ENCODE peak calls at places on chromosome 19, in nine cellular contexts. Z is BE2C, C is body of pancreas, Q is Peyer's patch, H is left lung, U is PC-9, R is heart right ventricle, P is breast epithelium, Y is fibroblast of lung. T is an unnamed sample.
A peak's percentile ranks its signal among the peaks of the same experiment; 100 is the strongest.

GRCh38 chr19:30696514-30696913 is 324.3 kb downstream of the ZNF536 start:
- DNase-seq in Z (peak; percentile 55), C (peak; percentile 66), Q (no peak), H (no peak), U (no peak), R (no peak), P (no peak), Y (peak; percentile 39), T (no peak)

GRCh38 chr19:1250374-1251232 is 2.2 kb downstream of the MIDN start:
- DNase-seq in Z (peak; percentile 90), C (peak; percentile 65), Q (peak; percentile 88), H (no peak), U (no peak), R (peak; percentile 76), P (no peak), Y (peak; percentile 85), T (peak; percentile 79)

GRCh38 chr19:6209233-6209632 is 70.5 kb downstream of the MLLT1 start:
- DNase-seq in Z (no peak), C (no peak), Q (no peak), H (no peak), U (no peak), R (no peak), P (no peak), Y (no peak), T (no peak)

GRCh38 chr19:54191671-54192453 is 754 bp downstream of the TSEN34 start:
- DNase-seq in Z (no peak), C (no peak), Q (no peak), H (peak; percentile 81), U (no peak), R (no peak), P (no peak), Y (no peak), T (no peak)

GRCh38 chr19:49770529-49770928 is 3.7 kb downstream of the AP2A1 start:
- DNase-seq in Z (no peak), C (no peak), Q (no peak), H (no peak), U (no peak), R (no peak), P (no peak), Y (no peak), T (no peak)

GRCh38 chr19:12733369-12733896 is 1.1 kb downstream of the TRIR start:
- DNase-seq in Z (peak; percentile 51), C (no peak), Q (no peak), H (no peak), U (no peak), R (no peak), P (no peak), Y (peak; percentile 45), T (no peak)

GRCh38 chr19:5126498-5127223 is 157.7 kb downstream of the KDM4B start:
- DNase-seq in Z (no peak), C (no peak), Q (no peak), H (no peak), U (no peak), R (no peak), P (no peak), Y (no peak), T (peak; percentile 48)

GRCh38 chr19:4379383-4380253 is 20.7 kb downstream of the SH3GL1 start:
- DNase-seq in Z (no peak), C (peak; percentile 90), Q (peak; percentile 76), H (peak; percentile 86), U (peak; percentile 77), R (no peak), P (no peak), Y (no peak), T (peak; percentile 28)

GRCh38 chr19:1082165-1082927 is 12.8 kb downstream of the POLR2E start:
- DNase-seq in Z (peak; percentile 88), C (peak; percentile 90), Q (peak; percentile 96), H (peak; percentile 92), U (no peak), R (no peak), P (peak; percentile 91), Y (no peak), T (peak; percentile 76)

GRCh38 chr19:39246951-39247669 is 1.5 kb downstream of the IFNL4 start:
- DNase-seq in Z (peak; percentile 43), C (no peak), Q (peak; percentile 47), H (peak; percentile 81), U (peak; percentile 28), R (peak; percentile 16), P (no peak), Y (no peak), T (no peak)

GRCh38 chr19:52922841-52923781 is at the start of gene ZNF888:
- DNase-seq in Z (peak; percentile 83), C (peak; percentile 91), Q (peak; percentile 96), H (peak; percentile 98), U (peak; percentile 91), R (peak; percentile 80), P (peak; percentile 93), Y (peak; percentile 82), T (peak; percentile 89)

GRCh38 chr19:17803264-17803896 is 8.4 kb downstream of the B3GNT3 start:
- DNase-seq in Z (no peak), C (no peak), Q (peak; percentile 55), H (no peak), U (no peak), R (no peak), P (no peak), Y (no peak), T (peak; percentile 74)

GRCh38 chr19:57656346-57656745 is 12.4 kb upstream of the ZSCAN4 start:
- DNase-seq in Z (no peak), C (no peak), Q (no peak), H (no peak), U (no peak), R (no peak), P (no peak), Y (no peak), T (no peak)

GRCh38 chr19:33705090-33705847 is 83.5 kb downstream of the CHST8 start:
- DNase-seq in Z (no peak), C (no peak), Q (no peak), H (no peak), U (no peak), R (no peak), P (no peak), Y (no peak), T (no peak)

GRCh38 chr19:54616840-54617560 is 13.3 kb upstream of the LILRB1 start:
- DNase-seq in Z (no peak), C (no peak), Q (peak; percentile 61), H (no peak), U (no peak), R (no peak), P (no peak), Y (no peak), T (no peak)

GRCh38 chr19:9996541-9996940 is 13.8 kb downstream of the COL5A3 start:
- DNase-seq in Z (no peak), C (no peak), Q (no peak), H (no peak), U (no peak), R (no peak), P (no peak), Y (peak; percentile 17), T (no peak)
- TF ChIP-seq CTCF in Z (no peak), C (no peak), Q (no peak), H (no peak), U (no peak), R (no peak), P (no peak), Y (no peak), T (no peak)

GRCh38 chr19:21587117-21587461 is 81.7 kb downstream of the ZNF429 start:
- DNase-seq in Z (no peak), C (peak; percentile 31), Q (no peak), H (peak; percentile 67), U (no peak), R (peak; percentile 24), P (no peak), Y (no peak), T (no peak)
- H3K4me3 ChIP-seq in Z (no peak overlapping the region), C (peak overlapping the region; percentile 98), Q (peak overlapping the region; percentile 60), H (peak overlapping the region; percentile 51), U (peak overlapping the region; percentile 59), R (peak overlapping the region; percentile 82), P (peak overlapping the region; percentile 76), Y (no peak overlapping the region), T (peak overlapping the region; percentile 41)

GRCh38 chr19:42131149-42132029 is 857 bp downstream of the POU2F2 start:
- DNase-seq in Z (no peak), C (no peak), Q (no peak), H (no peak), U (no peak), R (no peak), P (no peak), Y (no peak), T (no peak)

GRCh38 chr19:42132030-42132628 is at the start of gene POU2F2:
- DNase-seq in Z (no peak), C (no peak), Q (peak; percentile 94), H (peak; percentile 88), U (no peak), R (peak; percentile 23), P (no peak), Y (no peak), T (peak; percentile 94)

GRCh38 chr19:42132851-42133528 is 744 bp upstream of the POU2F2 start:
- DNase-seq in Z (peak; percentile 69), C (peak; percentile 75), Q (peak; percentile 92), H (peak; percentile 96), U (peak; percentile 83), R (peak; percentile 32), P (peak; percentile 54), Y (no peak), T (peak; percentile 76)

GRCh38 chr19:42135836-42136235 is 3.6 kb upstream of the POU2F2 start:
- DNase-seq in Z (no peak), C (no peak), Q (no peak), H (no peak), U (no peak), R (no peak), P (no peak), Y (no peak), T (no peak)

DNA sequence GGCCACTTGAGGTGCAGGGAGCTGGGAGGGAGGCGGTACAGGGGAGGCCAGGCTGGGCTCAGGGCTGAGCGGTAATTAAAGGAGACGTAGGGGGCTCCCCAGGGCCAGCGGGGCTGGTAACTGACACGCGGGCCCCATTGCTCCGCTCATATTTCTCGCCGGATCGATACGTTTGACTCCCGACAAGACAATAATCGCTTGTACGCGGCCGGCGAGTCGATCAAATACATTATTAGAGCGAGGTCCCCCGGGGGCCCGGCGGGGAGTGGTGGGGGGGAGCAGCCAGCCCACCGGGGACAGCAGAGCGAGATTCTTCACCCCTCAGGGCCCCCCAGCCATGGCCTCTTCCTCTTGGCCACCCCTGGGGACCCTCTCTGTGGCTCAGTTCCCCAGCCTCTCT is 2.4 kb upstream of the POU2F2 start:
- DNase-seq in Z (no peak), C (no peak), Q (no peak), H (no peak), U (no peak), R (no peak), P (no peak), Y (no peak), T (no peak)
- H3K4me1 ChIP-seq in Z (no peaks in the 10 kb centered on the region), C (peaks cover 13% of the 10 kb centered on the region), Q (peaks cover 4% of the 10 kb centered on the region), H (peaks cover 8% of the 10 kb centered on the region), U (no peaks in the 10 kb centered on the region), R (peaks cover 14% of the 10 kb centered on the region), P (no peaks in the 10 kb centered on the region), Y (peaks cover 11% of the 10 kb centered on the region), T (peaks cover 58% of the 10 kb centered on the region)

GRCh38 chr19:42561512-42561911 is 33.2 kb downstream of the CEACAM8 start:
- DNase-seq in Z (no peak), C (no peak), Q (no peak), H (no peak), U (no peak), R (no peak), P (no peak), Y (no peak), T (no peak)
- TF ChIP-seq CTCF in Z (no peak), C (no peak), Q (no peak), H (no peak), U (no peak), R (no peak), P (no peak), Y (no peak), T (no peak)

GRCh38 chr19:2303209-2303798 is 4.7 kb downstream of the LINGO3 start:
- DNase-seq in Z (peak; percentile 8), C (no peak), Q (no peak), H (no peak), U (no peak), R (no peak), P (no peak), Y (no peak), T (no peak)
- H3K4me3 ChIP-seq in Z (no peak overlapping the region), C (no peak overlapping the region), Q (no peak overlapping the region), H (no peak overlapping the region), U (no peak overlapping the region), R (no peak overlapping the region), P (no peak overlapping the region), Y (no peak overlapping the region), T (no peak overlapping the region)

T was measured in CD8-positive, alpha-beta T cell.